ENCODE peak calls at places on chromosome 21, in nine cellular contexts. W is kidney tubule cell, Q is astrocyte of the spinal cord, X is cardiac fibroblast, R is AG04449, J is fibroblast of pulmonary artery, C is AG04450, H is HTR-8/SVneo, Y is hippocampal formation. F is an unnamed sample.

GRCh38 chr21:23607782-23608181 is 1999.5 kb downstream of the MRPL39 start:
- DNase-seq in W (no peak), Q (no peak), X (no peak), R (no peak), J (no peak), C (no peak), H (no peak), Y (no peak), F (no peak)

GRCh38 chr21:17368748-17369363 is 144.0 kb upstream of the CXADR start:
- DNase-seq in W (no peak), Q (no peak), X (no peak), R (no peak), J (no peak), C (no peak), H (no peak), Y (no peak), F (no peak)

GRCh38 chr21:24456358-24456757 is 1150.9 kb downstream of the MRPL39 start:
- DNase-seq in W (peak; percentile 2), Q (peak; percentile 3), X (no peak), R (no peak), J (peak; percentile 2), C (no peak), H (no peak), Y (no peak), F (no peak)

GRCh38 chr21:32102426-32102825 is 176.4 kb downstream of the MIS18A start:
- DNase-seq in W (no peak), Q (no peak), X (no peak), R (no peak), J (no peak), C (no peak), H (no peak), Y (no peak), F (no peak)

GRCh38 chr21:44989538-44989888 is 49.7 kb downstream of the SLX9 start:
- DNase-seq in W (no peak), Q (peak; percentile 50), X (peak; percentile 56), R (no peak), J (peak; percentile 41), C (peak; percentile 43), H (no peak), Y (no peak), F (no peak)

GRCh38 chr21:31580866-31581276 is 78.6 kb upstream of the SOD1 start:
- DNase-seq in W (peak; percentile 63), Q (peak; percentile 68), X (peak; percentile 73), R (no peak), J (peak; percentile 81), C (peak; percentile 24), H (peak; percentile 73), Y (peak; percentile 64), F (peak; percentile 58)

GRCh38 chr21:38170705-38171682 is 85.8 kb upstream of the KCNJ15 start:
- DNase-seq in W (peak; percentile 39), Q (peak; percentile 32), X (peak; percentile 14), R (no peak), J (peak; percentile 6), C (no peak), H (no peak), Y (no peak), F (no peak)

GRCh38 chr21:36854391-36854790 is 112.1 kb downstream of the HLCS start:
- DNase-seq in W (peak; percentile 62), Q (peak; percentile 35), X (peak; percentile 55), R (no peak), J (peak; percentile 58), C (no peak), H (peak; percentile 48), Y (peak; percentile 31), F (peak; percentile 79)

GRCh38 chr21:38741976-38742309 is 63.8 kb upstream of the ETS2 start:
- DNase-seq in W (no peak), Q (no peak), X (no peak), R (no peak), J (no peak), C (no peak), H (no peak), Y (no peak), F (no peak)

GRCh38 chr21:42021751-42022430 is 11.7 kb upstream of the ZBTB21 start:
- DNase-seq in W (peak; percentile 45), Q (peak; percentile 29), X (no peak), R (no peak), J (no peak), C (no peak), H (no peak), Y (peak; percentile 14), F (peak; percentile 16)

GRCh38 chr21:41972511-41973205 is 18.8 kb upstream of the C2CD2 start:
- DNase-seq in W (no peak), Q (no peak), X (no peak), R (no peak), J (no peak), C (no peak), H (no peak), Y (no peak), F (no peak)

GRCh38 chr21:42088658-42089057 is 17.5 kb downstream of the UMODL1 start:
- DNase-seq in W (no peak), Q (no peak), X (no peak), R (no peak), J (no peak), C (no peak), H (no peak), Y (no peak), F (no peak)

GRCh38 chr21:42086969-42087368 is 15.9 kb downstream of the UMODL1 start:
- DNase-seq in W (no peak), Q (no peak), X (no peak), R (no peak), J (no peak), C (no peak), H (no peak), Y (no peak), F (no peak)

GRCh38 chr21:44444286-44444931 is 10.9 kb upstream of the LRRC3 start:
- DNase-seq in W (no peak), Q (no peak), X (no peak), R (no peak), J (no peak), C (no peak), H (no peak), Y (no peak), F (no peak)

GRCh38 chr21:44701541-44701940 is 4.6 kb downstream of the KRTAP10-12 start:
- DNase-seq in W (no peak), Q (no peak), X (no peak), R (no peak), J (no peak), C (no peak), H (no peak), Y (no peak), F (no peak)

GRCh38 chr21:27423906-27424595 is 457.2 kb upstream of the ADAMTS5 start:
- DNase-seq in W (peak; percentile 75), Q (peak; percentile 56), X (peak; percentile 73), R (no peak), J (peak; percentile 70), C (peak; percentile 16), H (peak; percentile 10), Y (no peak), F (no peak)